ENCODE peak calls at places on chromosomes 5 and 9, in eight cellular contexts. G is stomach; M is CD4-positive, alpha-beta T cell; V is cardiac fibroblast; Q is GM10248; S is transverse colon; W is pancreas; K is foreskin keratinocyte. Y is an unnamed sample.

GRCh38 chr5:151664694-151665583 is 21.8 kb downstream of the SPARC start:
- DNase-seq in G (no peak), M (no peak), V (peak; percentile 83), Q (no peak), S (no peak), W (no peak), K (no peak), Y (no peak)

GRCh38 chr9:85740821-85741111 is 988 bp downstream of the AGTPBP1 start:
- DNase-seq in G (no peak), M (no peak), V (peak; percentile 45), Q (no peak), S (no peak), W (no peak), K (peak; percentile 42), Y (no peak)

GRCh38 chr5:180950291-180950949 is 38.2 kb upstream of the BTNL3 start:
- DNase-seq in G (no peak), M (no peak), V (peak; percentile 30), Q (no peak), S (no peak), W (no peak), K (peak; percentile 65), Y (no peak)

GRCh38 chr9:76818271-76818670 is 54.0 kb downstream of the PCA3 start:
- DNase-seq in G (peak; percentile 69), M (no peak), V (peak; percentile 97), Q (no peak), S (peak; percentile 69), W (no peak), K (peak; percentile 91), Y (no peak)

GRCh38 chr9:13485068-13485596 is 205.6 kb upstream of the MPDZ start:
- DNase-seq in G (no peak), M (no peak), V (peak; percentile 92), Q (no peak), S (peak; percentile 14), W (no peak), K (peak; percentile 59), Y (peak; percentile 70)

GRCh38 chr5:135996611-135997010 is 32.2 kb upstream of the TGFBI start:
- DNase-seq in G (no peak), M (no peak), V (peak; percentile 45), Q (no peak), S (no peak), W (no peak), K (no peak), Y (no peak)

GRCh38 chr5:24320633-24321032 is 324.1 kb downstream of the CDH10 start:
- DNase-seq in G (no peak), M (no peak), V (no peak), Q (no peak), S (no peak), W (no peak), K (no peak), Y (no peak)

GRCh38 chr9:18720691-18721090 is 246.7 kb downstream of the ADAMTSL1 start:
- DNase-seq in G (no peak), M (no peak), V (peak; percentile 38), Q (no peak), S (no peak), W (no peak), K (no peak), Y (peak; percentile 44)

GRCh38 chr9:133436706-133437105 is 14.5 kb downstream of the ADAMTS13 start:
- DNase-seq in G (no peak), M (no peak), V (no peak), Q (no peak), S (no peak), W (no peak), K (no peak), Y (no peak)

GRCh38 chr5:111762895-111763294 is 5.9 kb upstream of the NREP start:
- DNase-seq in G (no peak), M (no peak), V (no peak), Q (no peak), S (no peak), W (no peak), K (no peak), Y (no peak)

GRCh38 chr5:105836906-105837305 is 1833.8 kb downstream of the EFNA5 start:
- DNase-seq in G (no peak), M (no peak), V (peak; percentile 11), Q (no peak), S (no peak), W (no peak), K (no peak), Y (no peak)

GRCh38 chr5:178424141-178424855 is 165.9 kb downstream of the COL23A1 start:
- DNase-seq in G (no peak), M (no peak), V (no peak), Q (no peak), S (no peak), W (no peak), K (no peak), Y (peak; percentile 67)

GRCh38 chr5:116569999-116570398 is 4.6 kb downstream of the SEMA6A start:
- DNase-seq in G (no peak), M (no peak), V (no peak), Q (no peak), S (no peak), W (no peak), K (no peak), Y (no peak)

GRCh38 chr5:180599981-180600553 is 8.8 kb upstream of the SCGB3A1 start:
- DNase-seq in G (peak; percentile 10), M (no peak), V (no peak), Q (peak; percentile 13), S (no peak), W (no peak), K (no peak), Y (no peak)

GRCh38 chr9:92686954-92687353 is 17.0 kb upstream of the IPPK start:
- DNase-seq in G (no peak), M (no peak), V (peak; percentile 21), Q (no peak), S (no peak), W (no peak), K (no peak), Y (no peak)

GRCh38 chr5:176836811-176837706 is 26.7 kb downstream of the UNC5A start:
- DNase-seq in G (no peak), M (no peak), V (no peak), Q (no peak), S (no peak), W (peak; percentile 49), K (no peak), Y (no peak)

GRCh38 chr9:134040176-134040565 is 14.9 kb downstream of the BRD3OS start:
- DNase-seq in G (no peak), M (no peak), V (no peak), Q (no peak), S (no peak), W (peak; percentile 61), K (no peak), Y (no peak)

GRCh38 chr5:74595143-74595915 is 45.2 kb downstream of the ENC1 start:
- DNase-seq in G (no peak), M (no peak), V (peak; percentile 89), Q (no peak), S (no peak), W (no peak), K (peak; percentile 66), Y (no peak)

GRCh38 chr5:32710335-32710858 is 724 bp upstream of the NPR3 start:
- DNase-seq in G (no peak), M (no peak), V (no peak), Q (peak; percentile 32), S (peak; percentile 9), W (peak; percentile 67), K (peak; percentile 28), Y (peak; percentile 67)

GRCh38 chr5:149434162-149435014 is 55.3 kb upstream of the IL17B start:
- DNase-seq in G (peak; percentile 74), M (peak; percentile 21), V (peak; percentile 84), Q (peak; percentile 74), S (peak; percentile 67), W (no peak), K (no peak), Y (peak; percentile 57)

GRCh38 chr5:177473461-177473991 is at the start of gene DBN1:
- DNase-seq in G (peak; percentile 49), M (no peak), V (peak; percentile 48), Q (peak; percentile 87), S (peak; percentile 46), W (peak; percentile 78), K (no peak), Y (peak; percentile 70)

GRCh38 chr9:34507556-34507955 is 15.2 kb downstream of the ENHO start:
- DNase-seq in G (no peak), M (no peak), V (no peak), Q (no peak), S (no peak), W (no peak), K (no peak), Y (no peak)
- TF ChIP-seq CTCF in G (no peak), M (no peak), V (no peak), Q (no peak), S (no peak), W (no peak), K (no peak), Y (no peak)

GRCh38 chr9:136089697-136090045 is 5.4 kb downstream of the NACC2 start:
- DNase-seq in G (no peak), M (no peak), V (peak; percentile 64), Q (no peak), S (no peak), W (no peak), K (no peak), Y (no peak)
- TF ChIP-seq CTCF in G (no peak), M (peak; percentile 67), V (peak; percentile 40), Q (peak; percentile 32), S (peak; percentile 27), W (no peak), K (peak; percentile 78), Y (no peak)

GRCh38 chr5:115028557-115028956 is 141.2 kb downstream of the TRIM36 start:
- DNase-seq in G (no peak), M (no peak), V (no peak), Q (no peak), S (no peak), W (no peak), K (no peak), Y (no peak)

DNA sequence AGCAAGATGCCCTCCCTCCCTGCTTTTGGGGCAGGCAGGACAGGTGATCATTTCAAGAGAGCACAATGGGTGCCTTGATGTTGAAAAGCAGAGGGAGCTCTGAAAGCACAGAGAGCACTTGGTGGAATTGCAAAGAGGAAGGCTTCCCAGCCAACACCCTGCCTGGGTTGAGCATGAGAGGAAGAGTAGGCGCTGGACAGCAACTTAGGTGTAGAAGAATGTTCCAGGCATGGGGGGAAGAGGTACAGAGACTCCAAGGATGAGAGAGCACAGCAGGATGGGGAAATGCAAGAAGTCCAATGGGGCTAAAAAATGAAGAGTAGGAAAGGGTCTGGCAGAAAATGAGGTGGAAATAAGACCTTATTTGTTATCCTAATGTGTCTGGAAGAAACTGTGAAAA is 144.8 kb downstream of the TRIM36 start:
- DNase-seq in G (no peak), M (no peak), V (no peak), Q (no peak), S (no peak), W (no peak), K (no peak), Y (no peak)
- TF ChIP-seq CTCF in G (no peak), M (no peak), V (no peak), Q (no peak), S (no peak), W (no peak), K (no peak), Y (no peak)

DNA sequence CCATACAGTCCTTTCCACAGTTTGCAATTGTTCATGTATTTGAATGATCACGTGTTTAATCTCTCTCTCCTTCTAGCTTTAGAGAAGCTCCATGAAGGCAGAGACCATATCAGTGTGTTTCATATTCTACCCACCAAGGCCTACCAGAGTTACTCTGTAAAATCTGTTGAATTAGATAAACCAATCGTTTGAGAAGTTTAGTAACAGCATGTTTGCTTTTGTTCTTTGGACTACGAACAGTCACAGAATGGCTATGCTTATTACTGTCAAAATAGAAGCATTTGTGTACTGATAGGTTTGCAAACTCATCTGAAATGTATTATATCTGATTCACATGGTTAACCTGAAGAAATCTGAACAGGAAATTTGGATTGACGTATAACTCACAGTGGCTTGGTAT is 93.8 kb downstream of the ITGA1 start:
- DNase-seq in G (no peak), M (no peak), V (no peak), Q (no peak), S (no peak), W (no peak), K (no peak), Y (no peak)
- TF ChIP-seq CTCF in G (no peak), M (no peak), V (no peak), Q (no peak), S (no peak), W (no peak), K (no peak), Y (no peak)

Y was measured in thyroid gland.